ENCODE peak calls at places on chromosome 2, in four cellular contexts. One of them, this sample, is unnamed.

GRCh38 chr2:147867050-147867449 is 22.2 kb downstream of the ACVR2A start:
- DNase-seq in HT-29: no peak
- DNase-seq in mucosa of gallbladder: no peak
- DNase-seq in mesenteric fat pad: no peak
- DNase-seq in this sample: no peak

GRCh38 chr2:7697052-7697451 is 779.8 kb downstream of the RNF144A start:
- DNase-seq in HT-29: no peak
- DNase-seq in mesenteric fat pad: no peak
- DNase-seq in mucosa of gallbladder: no peak
- DNase-seq in this sample: no peak

GRCh38 chr2:134154269-134154668 is 99.6 kb upstream of the MGAT5 start:
- DNase-seq in mesenteric fat pad: no peak
- DNase-seq in mucosa of gallbladder: no peak
- DNase-seq in HT-29: no peak
- DNase-seq in this sample: no peak

GRCh38 chr2:226115102-226115831 is 684.4 kb downstream of the IRS1 start:
- DNase-seq in mesenteric fat pad: no peak
- DNase-seq in mucosa of gallbladder: no peak
- DNase-seq in HT-29: peak; percentile 91
- DNase-seq in this sample: no peak

GRCh38 chr2:19038096-19039015 is 320.1 kb downstream of the OSR1 start:
- DNase-seq in mucosa of gallbladder: no peak
- DNase-seq in mesenteric fat pad: no peak
- DNase-seq in HT-29: no peak
- DNase-seq in this sample: no peak

GRCh38 chr2:223900066-223900465 is 45.1 kb downstream of the WDFY1 start:
- DNase-seq in HT-29: no peak
- DNase-seq in mucosa of gallbladder: no peak
- DNase-seq in mesenteric fat pad: no peak
- DNase-seq in this sample: no peak

GRCh38 chr2:142217804-142218203 is 87.0 kb upstream of the LRP1B start:
- DNase-seq in mucosa of gallbladder: no peak
- DNase-seq in mesenteric fat pad: no peak
- DNase-seq in HT-29: no peak
- DNase-seq in this sample: no peak

GRCh38 chr2:19244460-19245363 is 113.7 kb downstream of the OSR1 start:
- DNase-seq in HT-29: no peak
- DNase-seq in mucosa of gallbladder: no peak
- DNase-seq in mesenteric fat pad: no peak
- DNase-seq in this sample: no peak

This sample was measured in cardiac septum.